ENCODE peak calls at places on chromosomes 6 and 20, in four cellular contexts. F is endothelial cell; S is activated CD8-positive, alpha-beta T cell treated with anti-CD3 and anti-CD28 coated beads for 36 hours; D is astrocyte of the spinal cord. V is an unnamed sample.

GRCh38 chr6:45419574-45420082 is 41.9 kb upstream of the SUPT3H start:
- DNase-seq in F (peak), S (peak), D (peak), V (peak)

GRCh38 chr20:36461600-36462439 is 79.5 kb upstream of the MYL9 start:
- DNase-seq in S (peak), D (no peak), F (peak), V (peak)

GRCh38 chr6:170424634-170425126 is 118.1 kb downstream of the FAM120B start:
- DNase-seq in F (no peak), S (no peak), D (no peak), V (no peak)

GRCh38 chr6:36243562-36244212 is 26.2 kb upstream of the PNPLA1 start:
- DNase-seq in S (no peak), D (no peak), F (no peak), V (no peak)

GRCh38 chr6:45420083-45420908 is 42.6 kb upstream of the SUPT3H start:
- DNase-seq in F (peak), D (peak), S (peak), V (peak)

GRCh38 chr6:31087494-31088089 is 24.8 kb downstream of the C6orf15 start:
- DNase-seq in D (peak), S (peak), F (peak), V (peak)

GRCh38 chr6:74735304-74735703 is 470.5 kb downstream of the COL12A1 start:
- DNase-seq in F (no peak), D (peak), S (no peak), V (no peak)

GRCh38 chr20:31652917-31653385 is 15.2 kb downstream of the COX4I2 start:
- DNase-seq in D (no peak), S (no peak), F (no peak), V (no peak)

GRCh38 chr6:167314180-167314821 is 10.6 kb upstream of the TTLL2 start:
- DNase-seq in F (no peak), D (no peak), S (no peak), V (no peak)

GRCh38 chr20:10094566-10095173 is 59.9 kb downstream of the ANKEF1 start:
- DNase-seq in D (peak), S (no peak), F (no peak), V (no peak)

GRCh38 chr20:34458631-34459030 is 57.6 kb upstream of the DYNLRB1 start:
- DNase-seq in F (no peak), S (no peak), D (no peak), V (no peak)

GRCh38 chr6:29011276-29011734 is 6.2 kb upstream of the ZNF311 start:
- DNase-seq in S (peak), D (peak), F (peak), V (peak)

GRCh38 chr6:26383624-26384417 is 913 bp downstream of the BTN2A2 start:
- DNase-seq in S (peak), D (peak), F (no peak), V (no peak)

GRCh38 chr20:63574156-63574828 is at the start of gene HELZ2:
- DNase-seq in F (peak), S (peak), D (peak), V (peak)

GRCh38 chr20:16714765-16715164 is 15.1 kb upstream of the SNRPB2 start:
- DNase-seq in D (no peak), F (no peak), S (no peak), V (no peak)

GRCh38 chr6:100574836-100575235 is 110.1 kb upstream of the SIM1 start:
- DNase-seq in S (no peak), D (no peak), F (no peak), V (no peak)

GRCh38 chr6:100577425-100577824 is 112.7 kb upstream of the SIM1 start:
- DNase-seq in S (no peak), D (no peak), F (no peak), V (no peak)

GRCh38 chr6:100568255-100568654 is 103.5 kb upstream of the SIM1 start:
- DNase-seq in D (no peak), F (no peak), S (no peak), V (no peak)

DNA sequence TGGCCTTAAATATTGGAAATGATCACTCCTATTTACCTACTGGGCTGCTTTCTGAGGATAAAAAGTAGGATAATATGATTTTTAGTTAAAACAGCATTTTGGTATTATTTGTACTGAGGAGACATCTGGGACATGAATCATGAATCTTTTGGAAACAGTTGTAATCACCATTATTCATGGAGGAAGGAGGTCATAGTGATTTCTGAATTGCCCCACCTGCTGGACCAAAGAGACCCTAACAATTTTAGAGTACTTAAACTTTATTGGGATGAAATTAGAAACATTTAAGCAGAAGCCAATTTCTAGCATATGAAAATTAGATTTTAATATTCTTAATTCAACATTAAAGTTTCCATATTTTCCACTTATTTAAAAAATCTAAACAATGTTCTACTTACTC is 108.4 kb upstream of the SIM1 start:
- DNase-seq in F (peak), D (peak), S (no peak), V (no peak)
- TF ChIP-seq CTCF in F (peak), D (peak), S (no peak), V (no peak)

DNA sequence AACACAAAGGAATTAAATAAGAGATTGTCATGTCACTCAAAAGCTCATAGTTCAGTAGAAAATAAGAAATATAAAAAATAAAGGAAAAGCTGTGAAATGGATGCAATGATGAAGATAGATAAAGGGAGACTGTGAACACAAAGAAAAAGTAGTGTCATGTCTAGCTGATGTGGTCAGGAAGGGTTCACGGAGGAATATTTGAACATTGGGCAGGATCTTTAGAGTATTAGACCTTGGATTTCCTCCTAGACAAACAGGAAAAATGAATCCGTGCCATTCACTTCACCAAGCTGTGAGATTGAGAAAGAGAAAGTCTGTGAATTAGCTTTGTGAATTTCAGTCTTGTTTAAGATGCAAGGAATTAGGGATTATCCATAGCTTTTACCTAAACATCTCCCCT is 414.4 kb upstream of the PLCB4 start:
- DNase-seq in F (no peak), S (no peak), D (no peak), V (no peak)
- TF ChIP-seq CTCF in F (no peak), S (no peak), D (no peak), V (no peak)

GRCh38 chr6:104531591-104531990 is 328.1 kb downstream of the HACE1 start:
- DNase-seq in F (no peak), D (no peak), S (no peak), V (no peak)
- TF ChIP-seq CTCF in F (no peak), D (no peak), S (no peak), V (no peak)

GRCh38 chr6:3542032-3542640 is 85.3 kb upstream of the SLC22A23 start:
- DNase-seq in F (no peak), D (no peak), S (no peak), V (no peak)

GRCh38 chr6:3545156-3545555 is 88.3 kb upstream of the SLC22A23 start:
- DNase-seq in S (no peak), D (no peak), F (no peak), V (no peak)

GRCh38 chr6:3540253-3540820 is 83.5 kb upstream of the SLC22A23 start:
- DNase-seq in D (no peak), S (no peak), F (no peak), V (no peak)

GRCh38 chr6:3538536-3538935 is 81.7 kb upstream of the SLC22A23 start:
- DNase-seq in D (no peak), S (no peak), F (peak), V (no peak)

DNA sequence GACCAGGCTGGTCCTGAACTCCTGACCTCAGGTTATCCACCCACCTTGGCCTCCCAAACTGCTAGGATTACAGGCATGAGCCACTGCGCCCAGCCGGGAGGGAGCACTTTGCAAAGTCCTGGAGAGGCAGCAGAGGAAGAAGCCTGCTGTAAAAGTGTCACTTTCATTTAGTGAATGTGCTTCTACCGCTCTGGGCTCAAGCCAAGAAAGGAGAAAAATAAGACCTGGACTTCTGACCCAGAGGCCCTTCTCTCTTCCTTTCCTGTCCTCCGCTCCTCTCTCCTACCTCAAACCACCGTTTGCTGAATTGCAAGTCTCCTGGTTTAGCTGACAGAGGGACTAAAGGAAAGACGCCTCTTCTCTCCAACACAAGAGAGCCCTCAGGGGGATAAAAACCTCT is 84.1 kb upstream of the SLC22A23 start:
- DNase-seq in S (no peak), D (no peak), F (no peak), V (no peak)
- TF ChIP-seq CTCF in S (no peak), D (no peak), F (no peak), V (no peak)

GRCh38 chr6:121305957-121306607 is 28.2 kb downstream of the TBC1D32 start:
- DNase-seq in D (peak), S (no peak), F (no peak), V (peak)
- TF ChIP-seq CTCF in D (peak), S (peak), F (peak), V (peak)

GRCh38 chr6:5208039-5208438 is 52.7 kb downstream of the LYRM4 start:
- DNase-seq in S (no peak), F (no peak), D (no peak), V (no peak)
- TF ChIP-seq CTCF in S (no peak), F (no peak), D (no peak), V (no peak)

DNA sequence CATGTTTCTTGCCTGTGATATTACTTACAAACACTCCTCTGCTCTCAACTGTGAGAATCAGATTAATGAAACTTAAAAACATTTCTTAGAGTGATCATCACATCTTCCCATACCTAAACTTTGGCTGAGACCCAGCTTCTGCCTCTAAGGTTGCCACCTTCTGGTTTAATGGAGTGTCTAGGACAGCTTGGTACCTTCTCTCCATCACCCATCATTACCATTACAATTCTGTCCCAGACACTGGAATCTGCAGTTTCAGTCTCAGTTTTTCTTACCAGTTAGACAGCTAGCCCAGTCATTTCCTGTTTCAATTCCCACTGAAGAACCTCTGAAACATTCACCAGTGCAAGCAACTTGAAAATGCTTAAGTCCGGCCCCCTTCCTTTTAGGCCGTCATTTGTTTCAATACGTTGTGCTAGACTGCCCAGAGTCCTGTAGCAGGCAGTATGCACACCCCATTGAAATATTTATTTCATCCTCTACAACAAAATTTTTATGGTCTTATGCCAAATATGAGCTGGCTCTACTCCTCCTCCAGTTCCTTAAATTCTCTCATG is 107.0 kb upstream of the FOXO3 start:
- DNase-seq in F (no peak), S (no peak), D (peak), V (no peak)
- TF ChIP-seq CTCF in F (no peak), S (no peak), D (peak), V (no peak)

V was measured in GM13976.